ENCODE peak calls at places on chromosomes 3 and 15, in four cellular contexts. Z is AG10803, D is astrocyte of the cerebellum, O is Calu3. F is an unnamed sample.

GRCh38 chr15:87461621-87462020 is 794.9 kb downstream of the NTRK3 start:
- DNase-seq in D (no peak), O (no peak), Z (peak; percentile 3), F (peak; percentile 14)

GRCh38 chr15:80480171-80480811 is 76.1 kb downstream of the ARNT2 start:
- DNase-seq in Z (peak; percentile 77), O (no peak), D (no peak), F (no peak)

GRCh38 chr3:189340680-189341460 is 169.1 kb downstream of the TPRG1 start:
- DNase-seq in O (peak; percentile 44), Z (no peak), D (no peak), F (no peak)

GRCh38 chr3:170257145-170257544 is 34.9 kb downstream of the PRKCI start:
- DNase-seq in O (no peak), D (no peak), Z (no peak), F (no peak)

GRCh38 chr3:168089179-168089771 is 6.4 kb downstream of the GOLIM4 start:
- DNase-seq in O (no peak), D (no peak), Z (no peak), F (no peak)

GRCh38 chr15:91921821-91922198 is 68.3 kb downstream of the SLCO3A1 start:
- DNase-seq in Z (no peak), D (no peak), O (no peak), F (no peak)

GRCh38 chr3:25171118-25171912 is 256.7 kb upstream of the RARB start:
- DNase-seq in Z (no peak), D (no peak), O (no peak), F (no peak)

GRCh38 chr3:20739814-20740213 is 553.8 kb upstream of the SGO1 start:
- DNase-seq in D (no peak), O (no peak), Z (peak; percentile 9), F (peak; percentile 8)